ENCODE peak calls at places on chromosome 3, in five cellular contexts. S is KG1; Q is AG20443; O is nucleus accumbens; M is activated T-cell treated with anti-CD3 and anti-CD28 coated beads, Interleukin-2, amount 50 U/mL, for 72 hours. N is an unnamed sample.

GRCh38 chr3:56154297-56154696 is 314.0 kb downstream of the ERC2 start:
- DNase-seq in S (no peak), Q (peak; percentile 14), O (no peak), M (no peak), N (no peak)

GRCh38 chr3:97021778-97022177 is 207.4 kb downstream of the EPHA6 start:
- DNase-seq in S (no peak), Q (no peak), O (no peak), M (no peak), N (no peak)

GRCh38 chr3:147368151-147368550 is 38.2 kb downstream of the ZIC4 start:
- DNase-seq in S (no peak), Q (no peak), O (no peak), M (no peak), N (no peak)

GRCh38 chr3:186464424-186465093 is 79.6 kb downstream of the CRYGS start:
- DNase-seq in S (no peak), Q (no peak), O (no peak), M (no peak), N (no peak)

GRCh38 chr3:153315781-153316180 is 153.8 kb downstream of the RAP2B start:
- DNase-seq in S (no peak), Q (peak; percentile 46), O (no peak), M (no peak), N (no peak)

GRCh38 chr3:168620854-168621253 is 525.1 kb upstream of the GOLIM4 start:
- DNase-seq in S (no peak), Q (peak; percentile 14), O (peak; percentile 62), M (no peak), N (peak; percentile 62)

GRCh38 chr3:147407107-147407494 is 758 bp upstream of the ZIC4 start:
- DNase-seq in S (no peak), Q (no peak), O (peak; percentile 29), M (no peak), N (no peak)

GRCh38 chr3:4821975-4822374 is 157.3 kb upstream of the BHLHE40 start:
- DNase-seq in S (no peak), Q (no peak), O (no peak), M (peak; percentile 87), N (no peak)